ENCODE peak calls at places on chromosomes 11 and 22, in four cellular contexts. F is pancreas, P is colonic mucosa, J is neural progenitor cell. L is an unnamed sample.

GRCh38 chr22:17832665-17833064 is 58.4 kb upstream of the BID start:
- DNase-seq in F (no peak), P (peak; percentile 74), J (no peak), L (no peak)

GRCh38 chr11:3119141-3119821 is 45.8 kb downstream of the OSBPL5 start:
- DNase-seq in F (peak; percentile 6), P (no peak), J (no peak), L (peak; percentile 48)

GRCh38 chr11:66116576-66117361 is 46.7 kb downstream of the PACS1 start:
- DNase-seq in F (no peak), P (no peak), J (no peak), L (no peak)

GRCh38 chr11:123202155-123202714 is 7.2 kb upstream of the CLMP start:
- DNase-seq in F (no peak), P (no peak), J (peak; percentile 52), L (no peak)

GRCh38 chr11:120645639-120646038 is 134.1 kb downstream of the GRIK4 start:
- DNase-seq in F (no peak), P (no peak), J (peak; percentile 78), L (no peak)

GRCh38 chr22:29731058-29731850 is 11.5 kb downstream of the CABP7 start:
- DNase-seq in F (no peak), P (no peak), J (no peak), L (no peak)

GRCh38 chr11:62787005-62787759 is at the start of gene TMEM179B:
- DNase-seq in F (peak; percentile 97), P (peak; percentile 100), J (peak; percentile 99), L (peak; percentile 98)

GRCh38 chr22:30609260-30610185 is 2.5 kb downstream of the TCN2 start:
- DNase-seq in F (no peak), P (peak; percentile 81), J (no peak), L (no peak)

GRCh38 chr22:46212195-46212594 is 37.9 kb downstream of the CDPF1 start:
- DNase-seq in F (no peak), P (no peak), J (no peak), L (no peak)

GRCh38 chr22:44685384-44686056 is 16.5 kb upstream of the PRR5 start:
- DNase-seq in F (peak; percentile 31), P (peak; percentile 85), J (peak; percentile 77), L (no peak)

GRCh38 chr11:69400769-69401590 is 80.5 kb upstream of the LINC01488 start:
- DNase-seq in F (no peak), P (no peak), J (no peak), L (no peak)
- H3K4me1 ChIP-seq in F (no peaks in the 10 kb centered on the region), P (no peaks in the 10 kb centered on the region), J (no peaks in the 10 kb centered on the region), L (no peaks in the 10 kb centered on the region)

GRCh38 chr11:33772300-33772699 is 2.0 kb downstream of the FBXO3 start:
- DNase-seq in F (no peak), P (no peak), J (no peak), L (no peak)
- H3K4me3 ChIP-seq in F (no peak overlapping the region), P (no peak overlapping the region), J (no peak overlapping the region), L (no peak overlapping the region)

GRCh38 chr11:78800756-78801155 is 226.1 kb upstream of the NARS2 start:
- DNase-seq in F (no peak), P (no peak), J (no peak), L (no peak)
- H3K27ac ChIP-seq in F (peak overlapping the region; percentile 94), P (no peak overlapping the region), J (no peak overlapping the region), L (peak overlapping the region; percentile 73)

GRCh38 chr22:22896601-22897000 is 9.0 kb downstream of the IGLL5 start:
- DNase-seq in F (no peak), P (no peak), J (no peak), L (no peak)

GRCh38 chr22:22897036-22897435 is 9.4 kb downstream of the IGLL5 start:
- DNase-seq in F (no peak), P (no peak), J (no peak), L (no peak)

GRCh38 chr22:22895776-22896445 is 8.3 kb downstream of the IGLL5 start:
- DNase-seq in F (no peak), P (no peak), J (no peak), L (no peak)

GRCh38 chr22:22894740-22895731 is 7.4 kb downstream of the IGLL5 start:
- DNase-seq in F (no peak), P (no peak), J (no peak), L (no peak)

GRCh38 chr22:22897947-22898346 is 10.3 kb downstream of the IGLL5 start:
- DNase-seq in F (no peak), P (no peak), J (no peak), L (no peak)
- H3K4me1 ChIP-seq in F (no peaks in the 10 kb centered on the region), P (no peaks in the 10 kb centered on the region), J (no peaks in the 10 kb centered on the region), L (no peaks in the 10 kb centered on the region)

GRCh38 chr22:20391222-20391621 is 2.7 kb upstream of the ZNF74 start:
- DNase-seq in F (no peak), P (no peak), J (no peak), L (no peak)

GRCh38 chr22:20390394-20390907 is 3.5 kb upstream of the ZNF74 start:
- DNase-seq in F (no peak), P (no peak), J (no peak), L (no peak)

GRCh38 chr22:20395181-20395896 is 1.4 kb downstream of the ZNF74 start:
- DNase-seq in F (no peak), P (no peak), J (no peak), L (no peak)

GRCh38 chr22:20393705-20394476 is at the start of gene ZNF74:
- DNase-seq in F (peak; percentile 89), P (peak; percentile 88), J (peak; percentile 97), L (no peak)

DNA sequence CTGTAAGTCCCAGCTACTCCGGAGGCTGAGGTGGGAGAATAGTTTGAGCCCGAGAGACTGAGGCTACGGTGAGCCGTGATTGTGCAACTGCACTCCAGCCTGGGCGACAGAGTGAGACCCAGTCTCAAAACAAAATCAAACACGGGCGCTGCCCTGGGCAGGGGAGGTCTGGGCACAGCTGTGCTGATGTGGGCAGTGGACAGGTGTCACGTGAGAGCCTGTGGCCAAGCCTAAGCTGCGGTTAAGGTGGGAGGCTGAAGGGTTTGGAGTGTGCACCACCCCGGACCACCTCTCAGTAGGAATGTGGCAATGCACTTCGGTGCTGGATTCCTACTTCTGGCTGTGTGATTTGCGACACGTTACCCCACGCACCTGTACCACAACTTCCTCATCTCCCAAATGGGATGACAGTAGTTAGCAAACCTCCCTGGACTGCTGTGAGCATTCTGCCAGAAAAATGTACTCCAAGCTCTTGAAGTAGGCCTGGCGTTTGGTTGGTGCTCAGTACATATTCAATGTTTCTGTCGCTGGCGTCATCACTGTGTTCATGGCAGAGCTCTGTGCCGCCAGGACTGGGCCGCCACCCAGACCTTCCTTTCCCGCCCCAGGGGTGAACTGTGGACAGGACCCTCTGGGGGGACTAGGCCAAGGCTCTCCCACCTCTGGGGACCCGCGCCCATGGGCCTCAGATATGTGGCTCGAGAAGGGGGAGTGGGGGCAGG is 807 bp upstream of the ZNF74 start:
- DNase-seq in F (no peak), P (no peak), J (no peak), L (no peak)
- H3K4me3 ChIP-seq in F (peak overlapping the region; percentile 89), P (peak overlapping the region; percentile 88), J (peak overlapping the region; percentile 75), L (peak overlapping the region; percentile 79)

L was measured in RWPE2.